ENCODE peak calls at places on chromosomes 6 and 20, in five cellular contexts. One of them, this sample, is unnamed. For H3K27me3 and H3K4me1, the result is how much of the 10 kb centered on the place peaks cover.

GRCh38 chr20:62553136-62553837 is 77.5 kb upstream of the GATA5 start:
- DNase-seq in fibroblast of lung: no peak
- DNase-seq in psoas muscle: no peak
- DNase-seq in aorta: no peak
- DNase-seq in HCT116: no peak
- DNase-seq in this sample: no peak

GRCh38 chr6:69974193-69974592 is 107.8 kb downstream of the COL19A1 start:
- DNase-seq in aorta: no peak
- DNase-seq in fibroblast of lung: peak
- DNase-seq in HCT116: no peak
- DNase-seq in psoas muscle: no peak
- DNase-seq in this sample: peak

GRCh38 chr20:739736-740135 is 28.6 kb downstream of the SLC52A3 start:
- DNase-seq in fibroblast of lung: no peak
- DNase-seq in aorta: no peak
- DNase-seq in HCT116: no peak
- DNase-seq in psoas muscle: no peak
- DNase-seq in this sample: no peak

GRCh38 chr6:3869284-3869631 is 20.1 kb downstream of the FAM50B start:
- DNase-seq in psoas muscle: no peak
- DNase-seq in HCT116: no peak
- DNase-seq in aorta: no peak
- DNase-seq in fibroblast of lung: no peak
- DNase-seq in this sample: no peak

GRCh38 chr6:169623343-169623742 is 78.5 kb downstream of the WDR27 start:
- DNase-seq in fibroblast of lung: no peak
- DNase-seq in HCT116: no peak
- DNase-seq in aorta: no peak
- DNase-seq in psoas muscle: no peak
- DNase-seq in this sample: no peak

GRCh38 chr6:84284428-84285033 is 57.1 kb upstream of the CEP162 start:
- DNase-seq in aorta: no peak
- DNase-seq in psoas muscle: no peak
- DNase-seq in fibroblast of lung: peak
- DNase-seq in HCT116: peak
- DNase-seq in this sample: peak

GRCh38 chr6:164246082-164246481 is 831.6 kb downstream of the QKI start:
- DNase-seq in aorta: no peak
- DNase-seq in psoas muscle: no peak
- DNase-seq in fibroblast of lung: no peak
- DNase-seq in HCT116: no peak
- DNase-seq in this sample: no peak

GRCh38 chr6:155077784-155078183 is 82.7 kb downstream of the TIAM2 start:
- DNase-seq in HCT116: no peak
- DNase-seq in fibroblast of lung: no peak
- DNase-seq in aorta: no peak
- DNase-seq in psoas muscle: no peak
- DNase-seq in this sample: no peak

GRCh38 chr6:113934101-113934500 is 36.8 kb downstream of the HDAC2 start:
- DNase-seq in fibroblast of lung: no peak
- DNase-seq in aorta: no peak
- DNase-seq in HCT116: no peak
- DNase-seq in psoas muscle: no peak
- DNase-seq in this sample: no peak

GRCh38 chr20:57150559-57150958 is 115.9 kb downstream of the BMP7 start:
- DNase-seq in aorta: no peak
- DNase-seq in psoas muscle: no peak
- DNase-seq in HCT116: no peak
- DNase-seq in fibroblast of lung: no peak
- DNase-seq in this sample: no peak

GRCh38 chr6:151443449-151443848 is 8.5 kb downstream of the RMND1 start:
- DNase-seq in aorta: no peak
- DNase-seq in fibroblast of lung: no peak
- DNase-seq in HCT116: no peak
- DNase-seq in psoas muscle: no peak
- DNase-seq in this sample: no peak

GRCh38 chr6:11648436-11648775 is 110.9 kb downstream of the TMEM170B start:
- DNase-seq in aorta: no peak
- DNase-seq in psoas muscle: no peak
- DNase-seq in fibroblast of lung: no peak
- DNase-seq in HCT116: no peak
- DNase-seq in this sample: no peak

GRCh38 chr6:33156561-33156960 is 35.7 kb downstream of the COL11A2 start:
- DNase-seq in psoas muscle: no peak
- DNase-seq in fibroblast of lung: no peak
- DNase-seq in HCT116: no peak
- DNase-seq in aorta: no peak
- DNase-seq in this sample: no peak

GRCh38 chr6:102488729-102489128 is 1095.2 kb downstream of the GRIK2 start:
- DNase-seq in psoas muscle: no peak
- DNase-seq in aorta: no peak
- DNase-seq in fibroblast of lung: peak
- DNase-seq in HCT116: no peak
- DNase-seq in this sample: peak

GRCh38 chr20:34010405-34010895 is 16.7 kb downstream of the RALY start:
- DNase-seq in psoas muscle: no peak
- DNase-seq in fibroblast of lung: no peak
- DNase-seq in HCT116: no peak
- DNase-seq in aorta: no peak
- DNase-seq in this sample: no peak

GRCh38 chr20:13800728-13801134 is 15.9 kb downstream of the NDUFAF5 start:
- DNase-seq in aorta: peak
- DNase-seq in psoas muscle: peak
- DNase-seq in HCT116: no peak
- DNase-seq in fibroblast of lung: peak
- DNase-seq in this sample: peak

GRCh38 chr20:8346898-8347297 is 214.8 kb downstream of the PLCB1 start:
- DNase-seq in aorta: no peak
- DNase-seq in HCT116: no peak
- DNase-seq in fibroblast of lung: no peak
- DNase-seq in psoas muscle: no peak
- DNase-seq in this sample: no peak

GRCh38 chr6:165717732-165718465 is 54.9 kb upstream of the PDE10A start:
- DNase-seq in aorta: no peak
- DNase-seq in HCT116: peak
- DNase-seq in fibroblast of lung: peak
- DNase-seq in psoas muscle: no peak
- DNase-seq in this sample: no peak

GRCh38 chr6:156914171-156914570 is 137.0 kb downstream of the ARID1B start:
- DNase-seq in psoas muscle: no peak
- DNase-seq in fibroblast of lung: no peak
- DNase-seq in aorta: no peak
- DNase-seq in HCT116: no peak
- DNase-seq in this sample: no peak

GRCh38 chr20:1566701-1567100 is 9.2 kb upstream of the SIRPD start:
- DNase-seq in psoas muscle: no peak
- DNase-seq in fibroblast of lung: no peak
- DNase-seq in aorta: no peak
- DNase-seq in HCT116: no peak
- DNase-seq in this sample: no peak

GRCh38 chr6:123945386-123945785 is 141.7 kb downstream of the NKAIN2 start:
- DNase-seq in HCT116: no peak
- DNase-seq in aorta: no peak
- DNase-seq in psoas muscle: no peak
- DNase-seq in fibroblast of lung: no peak
- DNase-seq in this sample: no peak

GRCh38 chr20:5720696-5721095 is 29.5 kb upstream of the SHLD1 start:
- DNase-seq in fibroblast of lung: no peak
- DNase-seq in aorta: no peak
- DNase-seq in psoas muscle: no peak
- DNase-seq in HCT116: no peak
- DNase-seq in this sample: no peak

GRCh38 chr6:45422541-45423110 is 44.9 kb upstream of the SUPT3H start:
- DNase-seq in fibroblast of lung: peak
- DNase-seq in HCT116: no peak
- DNase-seq in aorta: peak
- DNase-seq in psoas muscle: peak
- DNase-seq in this sample: peak

GRCh38 chr6:138814179-138814834 is 18.4 kb downstream of the ECT2L start:
- DNase-seq in psoas muscle: no peak
- DNase-seq in fibroblast of lung: no peak
- DNase-seq in HCT116: no peak
- DNase-seq in aorta: no peak
- DNase-seq in this sample: no peak

GRCh38 chr6:50649086-50649485 is 64.2 kb upstream of the TFAP2D start:
- DNase-seq in fibroblast of lung: no peak
- DNase-seq in psoas muscle: no peak
- DNase-seq in HCT116: no peak
- DNase-seq in aorta: no peak
- DNase-seq in this sample: no peak

GRCh38 chr6:7426447-7427169 is 37.0 kb downstream of the RIOK1 start:
- DNase-seq in fibroblast of lung: no peak
- DNase-seq in HCT116: no peak
- DNase-seq in aorta: no peak
- DNase-seq in psoas muscle: no peak
- DNase-seq in this sample: no peak

GRCh38 chr6:158752613-158753012 is 66.6 kb downstream of the EZR start:
- DNase-seq in psoas muscle: no peak
- DNase-seq in fibroblast of lung: peak
- DNase-seq in aorta: no peak
- DNase-seq in HCT116: no peak
- DNase-seq in this sample: peak

GRCh38 chr6:14000901-14001300 is 76.1 kb downstream of the RNF182 start:
- DNase-seq in aorta: no peak
- DNase-seq in fibroblast of lung: no peak
- DNase-seq in psoas muscle: no peak
- DNase-seq in HCT116: no peak
- DNase-seq in this sample: no peak

GRCh38 chr6:14002176-14002947 is 77.6 kb downstream of the RNF182 start:
- DNase-seq in HCT116: peak
- DNase-seq in psoas muscle: no peak
- DNase-seq in fibroblast of lung: no peak
- DNase-seq in aorta: no peak
- DNase-seq in this sample: no peak

GRCh38 chr6:14001329-14002012 is 76.7 kb downstream of the RNF182 start:
- DNase-seq in psoas muscle: no peak
- DNase-seq in aorta: no peak
- DNase-seq in HCT116: peak
- DNase-seq in fibroblast of lung: peak
- DNase-seq in this sample: peak

GRCh38 chr6:13993416-13993815 is 68.7 kb downstream of the RNF182 start:
- DNase-seq in fibroblast of lung: no peak
- DNase-seq in aorta: no peak
- DNase-seq in HCT116: no peak
- DNase-seq in psoas muscle: no peak
- DNase-seq in this sample: no peak

DNA sequence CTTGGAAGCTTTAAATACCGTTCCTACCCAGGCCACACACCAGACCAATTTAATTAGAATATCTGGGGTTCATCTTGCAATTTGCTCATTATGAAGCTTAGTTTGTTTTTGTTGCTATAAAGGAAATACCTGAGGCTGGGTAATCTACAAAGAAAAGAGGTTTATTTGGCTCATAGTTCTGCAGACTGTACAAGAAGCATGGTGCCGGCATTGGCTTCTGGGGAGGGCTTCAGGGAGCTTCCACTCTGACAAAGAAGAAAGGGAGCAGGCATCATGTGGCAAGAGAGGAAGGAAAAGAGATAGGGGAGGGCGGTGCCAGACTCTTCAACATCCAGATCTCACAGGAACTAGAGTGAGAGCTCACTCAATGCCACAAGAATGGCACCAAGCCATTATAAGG is 73.6 kb downstream of the RNF182 start:
- DNase-seq in fibroblast of lung: no peak
- DNase-seq in aorta: no peak
- DNase-seq in psoas muscle: no peak
- DNase-seq in HCT116: no peak
- DNase-seq in this sample: no peak
- H3K27me3 ChIP-seq in fibroblast of lung: under half
- H3K27me3 ChIP-seq in aorta: under half
- H3K27me3 ChIP-seq in psoas muscle: under half
- H3K27me3 ChIP-seq in HCT116: under half
- H3K27me3 ChIP-seq in this sample: under half

DNA sequence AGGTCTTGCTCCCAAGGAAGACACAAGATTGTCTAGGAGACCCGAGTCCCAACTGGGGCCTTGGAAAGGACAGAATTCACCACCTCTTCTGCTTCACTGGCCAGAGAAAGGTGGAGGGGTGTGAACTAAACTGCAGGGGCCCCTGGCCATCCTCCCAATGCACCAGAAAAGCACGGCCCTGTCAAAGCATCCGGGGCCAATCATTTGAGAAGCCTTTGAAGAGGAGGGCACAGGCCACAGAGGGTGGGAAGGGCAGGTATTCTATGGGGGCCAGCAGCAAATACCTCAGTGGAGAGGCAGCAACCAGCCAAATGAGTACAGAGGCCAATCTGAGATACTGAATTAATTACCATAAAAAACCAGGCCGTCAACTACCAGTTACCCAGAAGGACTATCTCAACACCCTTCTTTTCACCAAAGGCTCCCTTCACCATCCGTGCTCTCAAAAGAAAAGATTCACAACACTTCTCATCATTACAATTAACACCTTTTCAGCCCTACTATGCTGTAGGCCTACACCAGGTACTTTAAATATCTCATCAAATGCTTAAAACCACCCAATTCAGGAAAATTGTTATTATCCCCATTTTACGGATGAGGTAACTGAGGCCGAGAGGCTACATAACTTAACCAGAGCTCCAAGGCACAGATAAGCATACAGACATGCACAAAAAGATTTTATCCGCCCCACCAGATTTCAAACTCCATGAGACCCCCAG is 50.7 kb downstream of the TRERF1 start:
- DNase-seq in fibroblast of lung: no peak
- DNase-seq in psoas muscle: no peak
- DNase-seq in aorta: no peak
- DNase-seq in HCT116: no peak
- DNase-seq in this sample: no peak
- H3K4me1 ChIP-seq in fibroblast of lung: under half
- H3K4me1 ChIP-seq in psoas muscle: under half
- H3K4me1 ChIP-seq in aorta: under half
- H3K4me1 ChIP-seq in HCT116: under half
- H3K4me1 ChIP-seq in this sample: under half

GRCh38 chr20:23159923-23160445 is 73.9 kb upstream of the CD93 start:
- DNase-seq in fibroblast of lung: no peak
- DNase-seq in psoas muscle: no peak
- DNase-seq in HCT116: no peak
- DNase-seq in aorta: no peak
- DNase-seq in this sample: peak

GRCh38 chr20:23159256-23159922 is 73.3 kb upstream of the CD93 start:
- DNase-seq in psoas muscle: no peak
- DNase-seq in aorta: no peak
- DNase-seq in HCT116: no peak
- DNase-seq in fibroblast of lung: peak
- DNase-seq in this sample: peak

GRCh38 chr20:23161968-23162696 is 76.0 kb upstream of the CD93 start:
- DNase-seq in aorta: peak
- DNase-seq in psoas muscle: peak
- DNase-seq in fibroblast of lung: peak
- DNase-seq in HCT116: no peak
- DNase-seq in this sample: peak

GRCh38 chr20:23161244-23161875 is 75.2 kb upstream of the CD93 start:
- DNase-seq in HCT116: no peak
- DNase-seq in aorta: no peak
- DNase-seq in fibroblast of lung: no peak
- DNase-seq in psoas muscle: no peak
- DNase-seq in this sample: no peak

GRCh38 chr20:23160536-23161243 is 74.6 kb upstream of the CD93 start:
- DNase-seq in psoas muscle: no peak
- DNase-seq in fibroblast of lung: peak
- DNase-seq in HCT116: no peak
- DNase-seq in aorta: no peak
- DNase-seq in this sample: no peak
- H3K27ac ChIP-seq in psoas muscle: peak
- H3K27ac ChIP-seq in fibroblast of lung: no peak
- H3K27ac ChIP-seq in HCT116: no peak
- H3K27ac ChIP-seq in aorta: peak
- H3K27ac ChIP-seq in this sample: no peak

GRCh38 chr6:1384549-1385128 is 4.7 kb upstream of the FOXF2 start:
- DNase-seq in fibroblast of lung: peak
- DNase-seq in aorta: no peak
- DNase-seq in psoas muscle: no peak
- DNase-seq in HCT116: no peak
- DNase-seq in this sample: no peak
- H3K27me3 ChIP-seq in fibroblast of lung: under half
- H3K27me3 ChIP-seq in aorta: under half
- H3K27me3 ChIP-seq in psoas muscle: half or more
- H3K27me3 ChIP-seq in HCT116: under half
- H3K27me3 ChIP-seq in this sample: under half